ENCODE peak calls at places on chromosomes 6 and 20, in four cellular contexts. R is tibial artery, K is dorsolateral prefrontal cortex, H is PC-3. S is an unnamed sample.

GRCh38 chr20:59047938-59048680 is 5.5 kb upstream of the PRELID3B start:
- DNase-seq in H (peak), K (no peak), R (no peak), S (no peak)

GRCh38 chr20:62666736-62667529 is 24.6 kb downstream of the SLCO4A1 start:
- DNase-seq in K (no peak), R (no peak), H (peak), S (peak)

GRCh38 chr6:89324304-89324703 is 9.2 kb upstream of the GABRR2 start:
- DNase-seq in K (no peak), H (no peak), R (no peak), S (no peak)

GRCh38 chr6:152575621-152576150 is 61.5 kb downstream of the SYNE1 start:
- DNase-seq in R (no peak), K (no peak), H (no peak), S (no peak)

GRCh38 chr6:93418113-93418447 is 1.3 kb downstream of the EPHA7 start:
- DNase-seq in K (no peak), H (peak), R (no peak), S (no peak)

GRCh38 chr6:138004423-138005287 is 102.6 kb downstream of the PERP start:
- DNase-seq in R (no peak), K (no peak), H (peak), S (no peak)

GRCh38 chr20:43799150-43799711 is 72.4 kb upstream of the GTSF1L start:
- DNase-seq in R (no peak), H (peak), K (no peak), S (no peak)

GRCh38 chr20:13708234-13708633 is 69.5 kb upstream of the TASP1 start:
- DNase-seq in H (no peak), R (no peak), K (no peak), S (no peak)

GRCh38 chr6:94213176-94213575 is 793.8 kb upstream of the EPHA7 start:
- DNase-seq in H (no peak), K (no peak), R (no peak), S (no peak)

GRCh38 chr6:7770111-7770510 is 44.2 kb downstream of the BMP6 start:
- DNase-seq in R (no peak), K (no peak), H (no peak), S (no peak)

GRCh38 chr6:125020385-125020784 is 58.1 kb downstream of the RNF217 start:
- DNase-seq in R (no peak), H (no peak), K (no peak), S (no peak)

GRCh38 chr6:25892877-25893276 is 18.8 kb upstream of the SLC17A3 start:
- DNase-seq in R (no peak), K (no peak), H (no peak), S (no peak)

GRCh38 chr20:38747495-38748096 is 664 bp upstream of the ACTR5 start:
- DNase-seq in K (no peak), R (no peak), H (peak), S (no peak)

GRCh38 chr6:81996414-81996813 is 243.9 kb upstream of the TENT5A start:
- DNase-seq in K (no peak), H (peak), R (no peak), S (no peak)

GRCh38 chr6:44156494-44157151 is 2.0 kb upstream of the CAPN11 start:
- DNase-seq in R (no peak), K (no peak), H (no peak), S (no peak)

GRCh38 chr20:18058661-18059467 is 1.1 kb upstream of the OVOL2 start:
- DNase-seq in K (no peak), H (peak), R (no peak), S (peak)

GRCh38 chr6:34086558-34086957 is 59.3 kb downstream of the GRM4 start:
- DNase-seq in R (no peak), H (no peak), K (no peak), S (no peak)

GRCh38 chr20:11882651-11883050 is 35.0 kb upstream of the BTBD3 start:
- DNase-seq in H (peak), R (no peak), K (no peak), S (no peak)

GRCh38 chr6:74066168-74066871 is 370.3 kb downstream of the CD109 start:
- DNase-seq in K (no peak), H (peak), R (no peak), S (no peak)

GRCh38 chr20:61875996-61876395 is 189.7 kb downstream of the TAF4 start:
- DNase-seq in R (no peak), H (no peak), K (no peak), S (no peak)

GRCh38 chr6:53233309-53233708 is 84.7 kb upstream of the GCM1 start:
- DNase-seq in R (no peak), H (peak), K (no peak), S (no peak)

GRCh38 chr20:33846291-33846916 is 35.3 kb downstream of the CHMP4B start:
- DNase-seq in K (peak), H (no peak), R (no peak), S (no peak)

GRCh38 chr20:24696396-24696795 is 227.0 kb downstream of the SYNDIG1 start:
- DNase-seq in H (no peak), K (no peak), R (peak), S (no peak)

GRCh38 chr6:3418521-3419060 is 38.3 kb downstream of the SLC22A23 start:
- DNase-seq in K (no peak), R (no peak), H (peak), S (no peak)

GRCh38 chr6:113697642-113698410 is 159.3 kb upstream of the MARCKS start:
- DNase-seq in R (no peak), K (no peak), H (peak), S (no peak)

GRCh38 chr20:54499111-54499510 is 23.7 kb downstream of the DOK5 start:
- DNase-seq in K (no peak), H (no peak), R (no peak), S (no peak)

GRCh38 chr6:112178846-112179245 is 75.5 kb downstream of the LAMA4 start:
- DNase-seq in H (no peak), K (no peak), R (no peak), S (no peak)

GRCh38 chr6:56840467-56841371 is 114.2 kb upstream of the BEND6 start:
- DNase-seq in R (no peak), H (peak), K (no peak), S (no peak)

GRCh38 chr20:50460115-50460607 is 50.0 kb upstream of the PTPN1 start:
- DNase-seq in R (no peak), H (no peak), K (no peak), S (no peak)

GRCh38 chr20:50453533-50453932 is 56.6 kb upstream of the PTPN1 start:
- DNase-seq in K (no peak), R (no peak), H (no peak), S (no peak)

GRCh38 chr20:50455656-50456451 is 54.3 kb upstream of the PTPN1 start:
- DNase-seq in K (no peak), R (no peak), H (no peak), S (no peak)

GRCh38 chr20:50459124-50459918 is 50.9 kb upstream of the PTPN1 start:
- DNase-seq in K (no peak), H (no peak), R (no peak), S (no peak)

GRCh38 chr20:50456452-50457324 is 53.5 kb upstream of the PTPN1 start:
- DNase-seq in K (no peak), R (no peak), H (no peak), S (no peak)
- H3K27ac ChIP-seq in K (no peak), R (no peak), H (no peak), S (peak)

DNA sequence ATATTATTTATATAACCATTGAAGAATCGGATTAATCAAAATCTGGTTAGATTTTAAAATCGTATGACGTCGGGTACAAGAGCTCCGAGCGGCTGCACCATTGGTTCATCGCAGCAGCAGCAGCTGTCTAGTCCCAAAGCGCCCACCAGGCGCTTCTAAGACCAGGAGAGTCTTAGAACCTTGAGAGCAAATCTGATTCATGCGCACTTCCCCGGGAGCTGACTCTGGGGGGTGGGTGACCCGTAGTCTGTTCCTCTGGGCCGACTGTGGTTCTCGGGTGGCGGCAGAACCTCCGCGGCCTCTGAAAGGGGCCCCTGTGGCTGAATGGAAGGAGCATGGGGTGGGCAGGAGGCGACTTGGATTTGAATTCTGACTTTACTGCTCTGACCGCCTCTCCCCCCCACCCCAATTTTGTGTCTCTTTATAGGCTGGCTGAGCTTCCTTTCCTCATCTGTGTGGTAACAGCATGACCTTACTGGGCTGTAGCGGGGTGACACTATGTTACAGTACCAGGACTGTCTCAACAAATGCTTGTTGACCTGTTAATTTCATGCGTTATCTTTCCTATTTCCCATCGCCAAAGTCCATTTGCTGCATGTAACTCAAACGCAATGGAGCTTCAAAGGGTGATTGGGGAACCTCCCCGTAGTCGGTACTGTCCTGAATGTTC is 119.7 kb downstream of the RTN4IP1 start:
- DNase-seq in R (no peak), H (no peak), K (no peak), S (no peak)
- TF ChIP-seq CTCF in R (no peak), H (no peak), K (no peak), S (no peak)

DNA sequence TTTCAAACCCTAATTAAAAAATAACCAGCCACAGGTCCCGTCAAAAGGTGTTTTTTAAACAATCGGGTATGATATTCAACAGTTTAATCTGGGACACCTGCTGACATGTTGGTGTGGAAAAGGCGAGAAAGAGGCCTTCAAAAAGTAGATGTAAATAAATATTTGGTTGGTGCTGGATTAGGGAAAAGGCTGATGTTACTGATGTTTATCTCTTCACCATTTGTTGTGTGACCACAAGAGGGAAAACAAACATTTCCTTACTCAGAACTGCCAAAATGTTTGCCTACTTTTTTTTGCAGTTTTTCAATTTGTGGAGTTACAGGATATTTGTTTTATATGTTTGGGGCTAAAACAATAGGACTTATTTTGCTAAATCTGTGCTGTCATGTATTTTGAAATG is 745 bp downstream of the SASH1 start:
- DNase-seq in K (no peak), R (no peak), H (peak), S (no peak)
- H3K27ac ChIP-seq in K (peak), R (peak), H (peak), S (peak)

GRCh38 chr6:158869604-158870417 is 50.6 kb upstream of the EZR start:
- DNase-seq in R (peak), K (no peak), H (peak), S (peak)
- TF ChIP-seq CTCF in R (no peak), K (no peak), H (peak), S (no peak)

GRCh38 chr20:36116813-36117441 is 37.6 kb upstream of the EPB41L1 start:
- DNase-seq in K (no peak), H (peak), R (no peak), S (no peak)
- H3K27ac ChIP-seq in K (no peak), H (no peak), R (no peak), S (no peak)

GRCh38 chr6:39451831-39452230 is 129.3 kb upstream of the KCNK16 start:
- DNase-seq in H (peak), K (no peak), R (no peak), S (no peak)
- TF ChIP-seq CTCF in H (peak), K (no peak), R (peak), S (no peak)

DNA sequence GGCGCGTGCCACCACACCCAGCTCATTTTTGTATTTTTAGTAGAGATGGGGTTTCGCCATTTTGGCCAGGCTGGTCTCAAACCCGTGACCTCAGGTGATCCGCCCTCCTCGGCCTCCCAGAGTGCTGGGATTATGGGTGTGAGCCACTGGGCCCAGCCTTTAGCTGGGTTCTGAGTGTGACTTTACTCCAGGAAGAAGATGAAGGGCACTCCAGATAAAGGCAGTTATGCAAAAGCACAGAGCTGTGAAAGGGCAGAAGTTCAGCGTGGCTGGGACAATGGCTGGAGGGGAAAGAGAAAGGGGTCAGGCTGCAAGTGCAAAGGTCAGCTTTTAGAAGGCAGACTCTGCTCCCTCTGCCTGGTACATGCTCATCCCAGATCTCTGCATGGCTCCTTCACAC is 39.7 kb downstream of the MAP3K5 start:
- DNase-seq in K (no peak), R (no peak), H (no peak), S (no peak)
- H3K27ac ChIP-seq in K (no peak), R (no peak), H (no peak), S (peak)

GRCh38 chr6:170475118-170475517 is 78.0 kb downstream of the PSMB1 start:
- DNase-seq in K (no peak), H (no peak), R (no peak), S (no peak)

GRCh38 chr6:170485159-170485558 is 67.9 kb downstream of the PSMB1 start:
- DNase-seq in R (no peak), H (no peak), K (no peak), S (no peak)

GRCh38 chr6:170476360-170476759 is 76.7 kb downstream of the PSMB1 start:
- DNase-seq in R (no peak), K (no peak), H (no peak), S (no peak)

GRCh38 chr6:170483413-170483812 is 69.7 kb downstream of the PSMB1 start:
- DNase-seq in H (no peak), R (no peak), K (no peak), S (no peak)

DNA sequence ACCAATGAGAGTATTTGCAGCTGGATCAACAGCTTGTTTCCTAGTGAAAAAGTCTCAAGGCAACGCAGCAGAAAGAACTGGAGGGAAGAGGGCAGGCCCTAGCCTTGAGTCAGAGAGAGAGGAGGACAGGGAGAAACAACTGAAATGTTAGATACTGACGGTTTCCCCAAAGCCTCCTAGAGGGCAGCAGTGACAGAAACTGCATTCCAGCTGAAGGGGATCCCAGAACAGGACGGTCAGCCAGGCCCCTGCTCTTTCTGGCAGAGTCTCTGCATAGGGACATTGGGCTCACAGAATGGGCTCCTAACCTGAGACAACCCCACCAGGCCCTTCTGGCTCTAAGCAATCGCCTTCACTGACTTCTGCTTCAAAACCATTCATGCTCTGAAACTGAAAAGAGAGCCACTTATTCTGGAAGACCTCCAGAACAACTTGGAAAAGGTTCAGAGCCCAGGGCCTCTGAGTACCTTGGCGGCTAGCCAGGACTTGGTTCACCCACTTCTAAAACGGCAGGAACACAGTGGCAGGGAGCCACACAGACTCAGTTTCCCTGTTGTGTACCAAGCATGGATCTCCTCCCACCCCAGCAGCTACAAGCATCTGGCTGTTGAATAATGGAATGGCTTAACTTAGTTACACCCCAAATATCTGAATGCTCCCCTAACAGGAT is 72.9 kb downstream of the PSMB1 start:
- DNase-seq in H (no peak), R (no peak), K (no peak), S (no peak)
- TF ChIP-seq CTCF in H (peak), R (no peak), K (no peak), S (no peak)

GRCh38 chr20:40361916-40362315 is 327.1 kb downstream of the MAFB start:
- DNase-seq in H (no peak), K (no peak), R (no peak), S (no peak)

DNA sequence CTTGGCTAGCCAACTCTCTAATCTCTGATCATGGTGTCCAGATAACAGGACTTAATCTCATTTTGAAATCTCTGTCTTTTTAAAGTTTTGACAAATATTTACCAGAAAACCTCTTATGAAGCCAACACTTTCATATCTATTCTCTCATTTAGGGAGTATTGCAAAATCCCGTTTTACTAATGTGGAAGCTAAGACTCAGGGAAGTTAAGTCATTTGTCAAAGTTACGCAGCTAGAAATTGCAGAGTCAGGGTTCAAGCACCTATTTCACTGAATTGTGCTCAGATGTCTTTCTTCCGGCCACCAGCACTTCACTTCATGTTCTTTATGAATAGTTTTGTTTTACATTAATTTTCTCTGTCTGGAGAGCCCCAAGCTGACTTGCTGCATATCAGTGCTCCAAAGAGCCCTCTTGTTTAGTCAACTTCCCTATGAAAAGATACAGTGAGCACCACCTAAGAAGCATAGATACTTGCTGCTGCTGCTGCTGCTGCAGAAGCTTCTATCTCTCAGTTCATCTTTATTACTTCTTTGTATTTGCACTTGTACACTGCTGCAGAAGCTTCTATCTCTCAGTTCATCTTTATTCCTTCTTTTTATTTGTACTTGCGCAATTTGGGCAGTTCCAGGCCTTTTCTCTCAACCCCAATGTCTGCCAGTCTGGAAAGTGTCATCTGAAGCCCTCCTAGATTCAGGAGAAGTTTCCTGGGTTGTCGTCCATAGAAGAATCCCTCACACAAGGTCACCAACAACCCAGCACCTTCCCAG is 329.7 kb downstream of the MAFB start:
- DNase-seq in H (no peak), R (no peak), K (no peak), S (no peak)
- H3K27ac ChIP-seq in H (no peak), R (no peak), K (no peak), S (no peak)

DNA sequence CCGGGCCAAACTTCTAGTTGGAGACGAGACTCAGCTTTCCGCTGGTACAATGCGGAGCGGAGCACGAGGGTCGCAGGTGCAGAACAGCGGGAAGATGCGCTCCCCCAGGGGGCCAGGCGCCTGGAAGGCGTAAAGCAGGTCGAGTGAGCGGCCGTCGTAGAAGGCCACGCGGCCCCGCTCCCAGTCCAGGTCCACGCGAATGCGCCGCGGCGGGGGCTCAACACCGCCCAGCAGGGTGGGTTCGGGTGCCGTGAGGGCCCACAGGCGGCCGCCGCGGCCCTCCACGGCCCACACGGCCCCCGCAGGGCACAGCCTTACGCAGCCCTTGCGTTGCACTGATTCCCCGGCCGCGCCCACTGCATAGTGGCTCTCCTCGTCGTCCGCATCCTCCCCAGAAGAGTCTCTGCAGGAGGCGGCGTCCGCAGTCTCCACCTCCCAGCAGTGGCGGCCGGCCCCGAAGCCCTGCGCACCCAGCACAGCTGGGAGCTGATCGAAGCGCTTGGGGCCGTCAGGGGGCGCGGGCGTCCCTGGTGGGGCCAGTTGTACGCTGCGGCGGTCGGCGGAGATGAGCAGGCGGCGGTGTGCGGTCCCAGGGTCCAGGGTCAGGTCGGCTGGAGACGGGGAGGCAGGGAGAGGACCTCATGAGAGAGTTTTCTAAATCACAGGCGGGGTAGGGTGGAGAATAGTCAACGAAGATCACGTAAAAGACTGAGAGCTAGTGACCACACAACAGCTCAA is 4.3 kb downstream of the PPP1R11 start:
- DNase-seq in K (no peak), H (no peak), R (no peak), S (no peak)
- TF ChIP-seq CTCF in K (no peak), H (no peak), R (no peak), S (no peak)